ENCODE peak calls at places on chromosome 15, in nine cellular contexts. R, G, U, W, O, X, I, M and V are unnamed samples.

GRCh38 chr15:89399390-89400120 is 64.9 kb upstream of the POLG start:
- DNase-seq in W (no peak), O (no peak), M (peak; percentile 29), R (peak; percentile 36), U (peak; percentile 84), X (no peak), I (no peak), G (no peak), V (no peak)

GRCh38 chr15:67807141-67807540 is 18.2 kb upstream of the SKOR1 start:
- DNase-seq in O (no peak), W (no peak), X (no peak), I (no peak), M (no peak), U (no peak), G (no peak), R (no peak), V (no peak)

GRCh38 chr15:80866936-80867335 is 87.8 kb downstream of the CEMIP start:
- DNase-seq in W (no peak), U (no peak), G (no peak), X (no peak), M (no peak), R (no peak), I (no peak), O (no peak), V (no peak)

GRCh38 chr15:64877435-64877834 is 34.3 kb upstream of the ANKDD1A start:
- DNase-seq in M (peak; percentile 74), O (peak; percentile 54), R (peak; percentile 54), U (no peak), G (peak; percentile 53), I (no peak), W (no peak), X (peak; percentile 47), V (no peak)

GRCh38 chr15:82739086-82739485 is 29.4 kb upstream of the AP3B2 start:
- DNase-seq in G (no peak), O (no peak), U (no peak), I (no peak), W (no peak), M (no peak), R (no peak), X (no peak), V (no peak)

GRCh38 chr15:85689729-85690128 is 105.0 kb downstream of the KLHL25 start:
- DNase-seq in I (no peak), G (peak; percentile 85), O (peak; percentile 84), M (peak; percentile 41), W (no peak), U (no peak), X (peak; percentile 84), R (peak; percentile 60), V (no peak)

GRCh38 chr15:99385865-99386264 is 134.6 kb downstream of the LRRC28 start:
- DNase-seq in M (peak; percentile 84), I (no peak), X (peak; percentile 48), W (no peak), O (peak; percentile 76), R (peak; percentile 91), G (peak; percentile 53), U (peak; percentile 58), V (no peak)

GRCh38 chr15:31327674-31328424 is 1.2 kb downstream of the KLF13 start:
- DNase-seq in W (no peak), I (no peak), U (peak; percentile 40), X (peak; percentile 43), G (peak; percentile 18), M (peak; percentile 79), R (peak; percentile 79), O (peak; percentile 63), V (no peak)

GRCh38 chr15:62999923-63000484 is 42.5 kb upstream of the TPM1 start:
- DNase-seq in X (no peak), G (no peak), R (no peak), I (no peak), O (no peak), W (no peak), U (no peak), M (no peak), V (no peak)

GRCh38 chr15:62998262-62998909 is 44.2 kb upstream of the TPM1 start:
- DNase-seq in U (no peak), O (no peak), R (peak; percentile 38), X (no peak), M (no peak), G (no peak), I (no peak), W (no peak), V (no peak)

GRCh38 chr15:62997441-62997840 is 45.1 kb upstream of the TPM1 start:
- DNase-seq in G (no peak), R (no peak), O (no peak), X (no peak), W (no peak), M (no peak), U (no peak), I (no peak), V (no peak)

GRCh38 chr15:63000706-63001105 is 41.8 kb upstream of the TPM1 start:
- DNase-seq in I (no peak), X (no peak), R (no peak), O (no peak), G (no peak), M (no peak), W (no peak), U (no peak), V (no peak)

GRCh38 chr15:62999178-62999577 is 43.4 kb upstream of the TPM1 start:
- DNase-seq in W (no peak), R (no peak), I (no peak), U (no peak), O (no peak), G (no peak), X (no peak), M (no peak), V (no peak)
- H3K4me3 ChIP-seq in W (no peak overlapping the region), R (no peak overlapping the region), I (no peak overlapping the region), U (no peak overlapping the region), O (no peak overlapping the region), G (no peak overlapping the region), X (no peak overlapping the region), M (no peak overlapping the region), V (no peak overlapping the region)

GRCh38 chr15:63042879-63043340 is 363 bp downstream of the TPM1 start:
- DNase-seq in R (no peak), G (peak; percentile 47), U (no peak), I (no peak), O (no peak), W (no peak), M (no peak), X (no peak), V (no peak)

GRCh38 chr15:63041402-63041977 is 1.1 kb upstream of the TPM1 start:
- DNase-seq in G (no peak), X (no peak), I (no peak), R (no peak), U (no peak), W (no peak), O (no peak), M (no peak), V (no peak)

GRCh38 chr15:63040954-63041353 is 1.6 kb upstream of the TPM1 start:
- DNase-seq in O (no peak), I (no peak), R (no peak), X (no peak), M (no peak), W (no peak), U (no peak), G (no peak), V (no peak)

GRCh38 chr15:63043391-63044076 is 987 bp downstream of the TPM1 start:
- DNase-seq in R (no peak), G (peak; percentile 48), I (no peak), O (no peak), U (no peak), X (no peak), W (no peak), M (peak; percentile 34), V (no peak)

DNA sequence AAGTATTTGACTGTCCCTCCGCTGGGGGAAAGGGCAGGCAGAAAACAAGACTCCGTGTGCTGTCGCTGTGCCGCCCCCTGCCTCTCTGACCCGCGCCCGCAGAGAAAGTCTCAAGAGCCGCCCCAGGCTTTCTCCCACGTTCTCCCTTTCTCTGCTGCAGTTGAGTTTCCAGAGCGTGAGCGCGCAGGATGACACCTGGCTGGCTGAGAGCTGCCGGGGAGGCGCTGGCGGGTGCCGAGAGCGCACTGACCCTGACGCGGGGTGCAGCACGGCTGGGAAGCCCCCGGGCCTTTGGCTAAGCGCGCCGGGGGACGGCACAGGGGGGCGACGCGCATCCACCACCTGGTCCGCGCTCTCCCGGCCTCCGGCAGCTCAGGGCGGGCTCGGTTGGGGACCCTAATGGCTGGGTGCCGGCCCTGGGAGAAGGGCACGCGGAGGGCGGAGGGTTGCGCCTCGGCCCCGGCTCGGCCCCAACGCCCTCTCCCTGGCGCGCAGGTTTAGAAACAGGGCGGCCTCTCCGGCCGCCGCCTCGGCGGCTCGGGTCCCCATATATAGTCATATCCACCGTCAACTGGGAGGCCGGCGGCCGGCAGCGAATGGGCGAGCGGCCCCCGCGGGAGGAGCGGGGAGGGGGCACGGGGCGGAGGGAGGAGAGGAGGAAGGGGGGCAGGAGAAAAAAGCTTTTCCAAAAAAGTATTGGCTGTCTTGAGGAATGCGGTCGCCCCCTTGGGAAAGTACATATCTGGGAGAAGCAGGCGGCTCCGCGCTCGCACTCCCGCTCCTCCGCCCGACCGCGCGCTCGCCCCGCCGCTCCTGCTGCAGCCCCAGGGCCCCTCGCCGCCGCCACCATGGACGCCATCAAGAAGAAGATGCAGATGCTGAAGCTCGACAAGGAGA is at the start of gene TPM1:
- DNase-seq in O (peak; percentile 94), R (peak; percentile 84), I (peak; percentile 97), M (peak; percentile 53), G (peak; percentile 91), X (peak; percentile 93), W (peak; percentile 67), U (peak; percentile 92), V (peak; percentile 70)
- TF ChIP-seq CTCF in O (no peak), R (no peak), I (no peak), M (no peak), G (no peak), X (no peak), W (peak; percentile 24), U (peak; percentile 13), V (peak; percentile 18)

GRCh38 chr15:96053039-96054021 is 277.2 kb upstream of the NR2F2 start:
- DNase-seq in I (peak; percentile 89), O (peak; percentile 45), W (no peak), R (peak; percentile 45), U (peak; percentile 19), M (peak; percentile 57), X (peak; percentile 48), G (peak; percentile 47), V (no peak)

GRCh38 chr15:96052154-96052553 is 278.3 kb upstream of the NR2F2 start:
- DNase-seq in X (no peak), M (no peak), W (no peak), R (no peak), G (no peak), U (no peak), O (no peak), I (peak; percentile 10), V (no peak)

GRCh38 chr15:96052572-96053038 is 277.9 kb upstream of the NR2F2 start:
- DNase-seq in O (no peak), G (no peak), W (no peak), R (no peak), X (no peak), M (no peak), U (no peak), I (no peak), V (no peak)

GRCh38 chr15:96054606-96055005 is 275.9 kb upstream of the NR2F2 start:
- DNase-seq in O (no peak), R (no peak), I (peak; percentile 2), X (no peak), U (no peak), W (no peak), G (no peak), M (no peak), V (no peak)

GRCh38 chr15:96054029-96054428 is 276.5 kb upstream of the NR2F2 start:
- DNase-seq in I (peak; percentile 66), M (no peak), R (no peak), W (no peak), O (no peak), G (no peak), U (no peak), X (no peak), V (no peak)
- H3K4me3 ChIP-seq in I (peak overlapping the region; percentile 41), M (peak overlapping the region; percentile 44), R (no peak overlapping the region), W (no peak overlapping the region), O (no peak overlapping the region), G (no peak overlapping the region), U (no peak overlapping the region), X (no peak overlapping the region), V (no peak overlapping the region)

DNA sequence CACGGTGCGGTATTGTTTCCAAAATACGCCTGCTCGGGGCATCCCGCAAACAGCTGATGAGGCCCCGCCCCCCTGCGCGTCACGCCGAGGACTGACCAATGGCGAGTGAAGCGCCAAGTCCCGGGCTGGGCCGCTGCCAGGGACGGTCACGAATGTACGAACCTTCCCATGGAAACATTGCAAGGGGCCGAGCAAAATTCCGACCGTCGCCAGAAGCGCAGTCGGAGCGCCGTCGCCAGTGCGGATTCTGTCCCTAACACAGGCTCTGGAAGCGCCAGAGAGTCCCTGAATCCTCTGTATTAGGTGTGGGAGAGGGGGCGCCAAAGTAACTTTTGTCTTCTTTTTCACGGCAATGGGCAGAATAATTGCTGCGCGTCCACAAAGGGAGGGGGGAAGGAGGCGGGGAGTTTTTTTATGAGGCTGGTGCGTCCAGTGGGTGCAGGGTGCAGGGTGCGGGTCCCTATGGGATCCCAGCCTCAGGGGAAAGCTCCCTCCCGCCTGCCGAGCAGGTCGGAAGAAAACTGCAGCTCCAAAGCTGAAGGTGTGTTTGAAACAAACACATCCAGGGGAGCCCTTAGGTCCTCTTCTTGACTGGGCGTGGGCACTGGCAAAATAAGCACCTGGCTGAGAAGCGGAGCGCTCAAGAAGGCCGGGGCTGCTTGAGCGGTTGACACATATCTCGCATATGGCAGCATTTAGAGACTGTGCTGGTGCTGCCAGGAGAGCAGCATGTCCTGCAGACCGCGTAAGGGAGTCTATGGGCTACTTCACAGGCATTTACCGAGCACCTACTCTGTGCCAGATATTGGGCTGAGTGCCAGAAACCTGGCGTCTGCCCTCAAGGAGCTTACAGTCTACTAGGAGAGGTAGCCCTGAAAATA is at the start of gene BMF:
- DNase-seq in X (peak; percentile 100), R (peak; percentile 100), M (peak; percentile 100), U (peak; percentile 96), O (peak; percentile 100), W (peak; percentile 93), G (peak; percentile 99), I (peak; percentile 100), V (peak; percentile 85)
- TF ChIP-seq CTCF in X (peak; percentile 33), R (no peak), M (peak; percentile 24), U (peak; percentile 40), O (peak; percentile 25), W (peak; percentile 52), G (peak; percentile 35), I (peak; percentile 25), V (peak; percentile 45)